ENCODE peak calls at places on chromosomes 12 and 14, in ten cellular contexts. One of them, this sample, is unnamed.

GRCh38 chr12:46485853-46486252 is 113.3 kb upstream of the SLC38A2 start:
- DNase-seq in nucleus accumbens: no peak
- DNase-seq in CD4-positive, CD25-positive, alpha-beta regulatory T cell: no peak
- DNase-seq in iris pigment epithelial cell: no peak
- DNase-seq in IMR-90: no peak
- DNase-seq in progenitor cell of endocrine pancreas: no peak
- DNase-seq in dermis blood vessel endothelial cell: no peak
- DNase-seq in LoVo: no peak
- DNase-seq in GM04504: no peak
- DNase-seq in frontal cortex: no peak
- DNase-seq in this sample: no peak

GRCh38 chr12:131784909-131785762 is 43.1 kb upstream of the MMP17 start:
- DNase-seq in nucleus accumbens: no peak
- DNase-seq in CD4-positive, CD25-positive, alpha-beta regulatory T cell: no peak
- DNase-seq in iris pigment epithelial cell: no peak
- DNase-seq in IMR-90: peak
- DNase-seq in progenitor cell of endocrine pancreas: no peak
- DNase-seq in dermis blood vessel endothelial cell: no peak
- DNase-seq in LoVo: no peak
- DNase-seq in GM04504: no peak
- DNase-seq in frontal cortex: no peak
- DNase-seq in this sample: no peak

GRCh38 chr12:76348079-76348901 is at the start of gene BBS10:
- DNase-seq in nucleus accumbens: peak
- DNase-seq in CD4-positive, CD25-positive, alpha-beta regulatory T cell: peak
- DNase-seq in iris pigment epithelial cell: peak
- DNase-seq in IMR-90: peak
- DNase-seq in progenitor cell of endocrine pancreas: peak
- DNase-seq in dermis blood vessel endothelial cell: peak
- DNase-seq in LoVo: peak
- DNase-seq in GM04504: peak
- DNase-seq in frontal cortex: peak
- DNase-seq in this sample: peak

GRCh38 chr14:54711812-54712211 is 144.9 kb downstream of the SAMD4A start:
- DNase-seq in nucleus accumbens: no peak
- DNase-seq in CD4-positive, CD25-positive, alpha-beta regulatory T cell: no peak
- DNase-seq in iris pigment epithelial cell: no peak
- DNase-seq in IMR-90: no peak
- DNase-seq in progenitor cell of endocrine pancreas: no peak
- DNase-seq in dermis blood vessel endothelial cell: no peak
- DNase-seq in LoVo: no peak
- DNase-seq in GM04504: no peak
- DNase-seq in frontal cortex: no peak
- DNase-seq in this sample: no peak

GRCh38 chr12:110141389-110141788 is 17.2 kb downstream of the IFT81 start:
- DNase-seq in nucleus accumbens: no peak
- DNase-seq in CD4-positive, CD25-positive, alpha-beta regulatory T cell: no peak
- DNase-seq in iris pigment epithelial cell: peak
- DNase-seq in IMR-90: peak
- DNase-seq in progenitor cell of endocrine pancreas: no peak
- DNase-seq in dermis blood vessel endothelial cell: no peak
- DNase-seq in LoVo: no peak
- DNase-seq in GM04504: peak
- DNase-seq in frontal cortex: no peak
- DNase-seq in this sample: no peak

GRCh38 chr14:21042918-21043317 is 756 bp downstream of the RNASE7 start:
- DNase-seq in nucleus accumbens: no peak
- DNase-seq in CD4-positive, CD25-positive, alpha-beta regulatory T cell: no peak
- DNase-seq in iris pigment epithelial cell: no peak
- DNase-seq in IMR-90: no peak
- DNase-seq in progenitor cell of endocrine pancreas: no peak
- DNase-seq in dermis blood vessel endothelial cell: no peak
- DNase-seq in LoVo: no peak
- DNase-seq in GM04504: no peak
- DNase-seq in frontal cortex: no peak
- DNase-seq in this sample: peak

GRCh38 chr14:55514819-55515470 is 65.1 kb upstream of the KTN1 start:
- DNase-seq in nucleus accumbens: no peak
- DNase-seq in CD4-positive, CD25-positive, alpha-beta regulatory T cell: no peak
- DNase-seq in iris pigment epithelial cell: peak
- DNase-seq in IMR-90: peak
- DNase-seq in progenitor cell of endocrine pancreas: no peak
- DNase-seq in dermis blood vessel endothelial cell: peak
- DNase-seq in LoVo: no peak
- DNase-seq in GM04504: peak
- DNase-seq in frontal cortex: no peak
- DNase-seq in this sample: no peak

GRCh38 chr14:100546051-100546443 is 41.2 kb downstream of the BEGAIN start:
- DNase-seq in nucleus accumbens: no peak
- DNase-seq in CD4-positive, CD25-positive, alpha-beta regulatory T cell: no peak
- DNase-seq in iris pigment epithelial cell: no peak
- DNase-seq in IMR-90: no peak
- DNase-seq in progenitor cell of endocrine pancreas: no peak
- DNase-seq in dermis blood vessel endothelial cell: peak
- DNase-seq in LoVo: peak
- DNase-seq in GM04504: no peak
- DNase-seq in frontal cortex: no peak
- DNase-seq in this sample: no peak

GRCh38 chr14:22939684-22940083 is 10.5 kb upstream of the PRMT5 start:
- DNase-seq in nucleus accumbens: no peak
- DNase-seq in CD4-positive, CD25-positive, alpha-beta regulatory T cell: no peak
- DNase-seq in iris pigment epithelial cell: peak
- DNase-seq in IMR-90: peak
- DNase-seq in progenitor cell of endocrine pancreas: no peak
- DNase-seq in dermis blood vessel endothelial cell: no peak
- DNase-seq in LoVo: no peak
- DNase-seq in GM04504: no peak
- DNase-seq in frontal cortex: no peak
- DNase-seq in this sample: no peak

GRCh38 chr12:115109863-115110262 is 425.9 kb upstream of the TBX3 start:
- DNase-seq in nucleus accumbens: no peak
- DNase-seq in CD4-positive, CD25-positive, alpha-beta regulatory T cell: no peak
- DNase-seq in iris pigment epithelial cell: peak
- DNase-seq in IMR-90: no peak
- DNase-seq in progenitor cell of endocrine pancreas: no peak
- DNase-seq in dermis blood vessel endothelial cell: no peak
- DNase-seq in LoVo: no peak
- DNase-seq in GM04504: no peak
- DNase-seq in frontal cortex: no peak
- DNase-seq in this sample: no peak

GRCh38 chr14:99676657-99677056 is 7.4 kb upstream of the CYP46A1 start:
- DNase-seq in nucleus accumbens: no peak
- DNase-seq in CD4-positive, CD25-positive, alpha-beta regulatory T cell: no peak
- DNase-seq in iris pigment epithelial cell: no peak
- DNase-seq in IMR-90: no peak
- DNase-seq in progenitor cell of endocrine pancreas: no peak
- DNase-seq in dermis blood vessel endothelial cell: no peak
- DNase-seq in LoVo: no peak
- DNase-seq in GM04504: no peak
- DNase-seq in frontal cortex: no peak
- DNase-seq in this sample: no peak

GRCh38 chr12:118175823-118176447 is 40.0 kb downstream of the PEBP1 start:
- DNase-seq in nucleus accumbens: no peak
- DNase-seq in CD4-positive, CD25-positive, alpha-beta regulatory T cell: no peak
- DNase-seq in iris pigment epithelial cell: no peak
- DNase-seq in IMR-90: no peak
- DNase-seq in progenitor cell of endocrine pancreas: no peak
- DNase-seq in dermis blood vessel endothelial cell: no peak
- DNase-seq in LoVo: no peak
- DNase-seq in GM04504: no peak
- DNase-seq in frontal cortex: no peak
- DNase-seq in this sample: no peak

GRCh38 chr14:59321184-59321952 is 132.9 kb downstream of the DAAM1 start:
- DNase-seq in nucleus accumbens: no peak
- DNase-seq in CD4-positive, CD25-positive, alpha-beta regulatory T cell: no peak
- DNase-seq in iris pigment epithelial cell: peak
- DNase-seq in IMR-90: peak
- DNase-seq in progenitor cell of endocrine pancreas: no peak
- DNase-seq in dermis blood vessel endothelial cell: peak
- DNase-seq in LoVo: no peak
- DNase-seq in GM04504: no peak
- DNase-seq in frontal cortex: no peak
- DNase-seq in this sample: peak

GRCh38 chr14:24673534-24674203 is 39.7 kb upstream of the GZMB start:
- DNase-seq in nucleus accumbens: no peak
- DNase-seq in CD4-positive, CD25-positive, alpha-beta regulatory T cell: peak
- DNase-seq in iris pigment epithelial cell: no peak
- DNase-seq in IMR-90: no peak
- DNase-seq in progenitor cell of endocrine pancreas: no peak
- DNase-seq in dermis blood vessel endothelial cell: no peak
- DNase-seq in LoVo: no peak
- DNase-seq in GM04504: no peak
- DNase-seq in frontal cortex: no peak
- DNase-seq in this sample: no peak

GRCh38 chr12:46470039-46470627 is 97.6 kb upstream of the SLC38A2 start:
- DNase-seq in nucleus accumbens: no peak
- DNase-seq in CD4-positive, CD25-positive, alpha-beta regulatory T cell: no peak
- DNase-seq in iris pigment epithelial cell: no peak
- DNase-seq in IMR-90: no peak
- DNase-seq in progenitor cell of endocrine pancreas: no peak
- DNase-seq in dermis blood vessel endothelial cell: no peak
- DNase-seq in LoVo: no peak
- DNase-seq in GM04504: no peak
- DNase-seq in frontal cortex: no peak
- DNase-seq in this sample: no peak

GRCh38 chr12:92338102-92338501 is 192.5 kb upstream of the BTG1 start:
- DNase-seq in nucleus accumbens: no peak
- DNase-seq in CD4-positive, CD25-positive, alpha-beta regulatory T cell: no peak
- DNase-seq in iris pigment epithelial cell: no peak
- DNase-seq in IMR-90: no peak
- DNase-seq in progenitor cell of endocrine pancreas: no peak
- DNase-seq in dermis blood vessel endothelial cell: no peak
- DNase-seq in LoVo: no peak
- DNase-seq in GM04504: no peak
- DNase-seq in frontal cortex: no peak
- DNase-seq in this sample: no peak

GRCh38 chr14:61516125-61516740 is 179.1 kb upstream of the HIF1A start:
- DNase-seq in nucleus accumbens: no peak
- DNase-seq in CD4-positive, CD25-positive, alpha-beta regulatory T cell: no peak
- DNase-seq in iris pigment epithelial cell: no peak
- DNase-seq in IMR-90: no peak
- DNase-seq in progenitor cell of endocrine pancreas: no peak
- DNase-seq in dermis blood vessel endothelial cell: no peak
- DNase-seq in LoVo: no peak
- DNase-seq in GM04504: no peak
- DNase-seq in frontal cortex: no peak
- DNase-seq in this sample: no peak

GRCh38 chr14:61562321-61563161 is 132.8 kb upstream of the HIF1A start:
- DNase-seq in nucleus accumbens: no peak
- DNase-seq in CD4-positive, CD25-positive, alpha-beta regulatory T cell: no peak
- DNase-seq in iris pigment epithelial cell: peak
- DNase-seq in IMR-90: peak
- DNase-seq in progenitor cell of endocrine pancreas: no peak
- DNase-seq in dermis blood vessel endothelial cell: peak
- DNase-seq in LoVo: peak
- DNase-seq in GM04504: peak
- DNase-seq in frontal cortex: no peak
- DNase-seq in this sample: no peak

GRCh38 chr14:68282479-68283377 is 463.1 kb downstream of the RAD51B start:
- DNase-seq in nucleus accumbens: no peak
- DNase-seq in CD4-positive, CD25-positive, alpha-beta regulatory T cell: peak
- DNase-seq in iris pigment epithelial cell: no peak
- DNase-seq in IMR-90: no peak
- DNase-seq in progenitor cell of endocrine pancreas: no peak
- DNase-seq in dermis blood vessel endothelial cell: no peak
- DNase-seq in LoVo: no peak
- DNase-seq in GM04504: no peak
- DNase-seq in frontal cortex: no peak
- DNase-seq in this sample: no peak

GRCh38 chr14:69615471-69616407 is 4.3 kb downstream of the SUSD6 start:
- DNase-seq in nucleus accumbens: no peak
- DNase-seq in CD4-positive, CD25-positive, alpha-beta regulatory T cell: peak
- DNase-seq in iris pigment epithelial cell: peak
- DNase-seq in IMR-90: peak
- DNase-seq in progenitor cell of endocrine pancreas: no peak
- DNase-seq in dermis blood vessel endothelial cell: peak
- DNase-seq in LoVo: no peak
- DNase-seq in GM04504: peak
- DNase-seq in frontal cortex: no peak
- DNase-seq in this sample: peak

GRCh38 chr12:87120440-87120839 is 864.2 kb upstream of the MGAT4C start:
- DNase-seq in nucleus accumbens: no peak
- DNase-seq in CD4-positive, CD25-positive, alpha-beta regulatory T cell: no peak
- DNase-seq in iris pigment epithelial cell: peak
- DNase-seq in IMR-90: peak
- DNase-seq in progenitor cell of endocrine pancreas: no peak
- DNase-seq in dermis blood vessel endothelial cell: no peak
- DNase-seq in LoVo: peak
- DNase-seq in GM04504: no peak
- DNase-seq in frontal cortex: no peak
- DNase-seq in this sample: no peak

GRCh38 chr14:95294834-95295599 is 24.7 kb downstream of the CLMN start:
- DNase-seq in nucleus accumbens: no peak
- DNase-seq in CD4-positive, CD25-positive, alpha-beta regulatory T cell: no peak
- DNase-seq in iris pigment epithelial cell: peak
- DNase-seq in IMR-90: no peak
- DNase-seq in progenitor cell of endocrine pancreas: no peak
- DNase-seq in dermis blood vessel endothelial cell: peak
- DNase-seq in LoVo: no peak
- DNase-seq in GM04504: no peak
- DNase-seq in frontal cortex: no peak
- DNase-seq in this sample: no peak

GRCh38 chr12:12331244-12331771 is 18.7 kb downstream of the MANSC1 start:
- DNase-seq in nucleus accumbens: no peak
- DNase-seq in CD4-positive, CD25-positive, alpha-beta regulatory T cell: no peak
- DNase-seq in iris pigment epithelial cell: no peak
- DNase-seq in IMR-90: no peak
- DNase-seq in progenitor cell of endocrine pancreas: no peak
- DNase-seq in dermis blood vessel endothelial cell: no peak
- DNase-seq in LoVo: no peak
- DNase-seq in GM04504: no peak
- DNase-seq in frontal cortex: no peak
- DNase-seq in this sample: no peak

GRCh38 chr12:39236994-39237393 is 205.9 kb downstream of the KIF21A start:
- DNase-seq in nucleus accumbens: no peak
- DNase-seq in CD4-positive, CD25-positive, alpha-beta regulatory T cell: no peak
- DNase-seq in iris pigment epithelial cell: peak
- DNase-seq in IMR-90: no peak
- DNase-seq in progenitor cell of endocrine pancreas: no peak
- DNase-seq in dermis blood vessel endothelial cell: no peak
- DNase-seq in LoVo: no peak
- DNase-seq in GM04504: no peak
- DNase-seq in frontal cortex: no peak
- DNase-seq in this sample: no peak

GRCh38 chr12:112978163-112979081 is at the start of gene OAS2:
- DNase-seq in nucleus accumbens: no peak
- DNase-seq in CD4-positive, CD25-positive, alpha-beta regulatory T cell: peak
- DNase-seq in iris pigment epithelial cell: peak
- DNase-seq in IMR-90: peak
- DNase-seq in progenitor cell of endocrine pancreas: no peak
- DNase-seq in dermis blood vessel endothelial cell: peak
- DNase-seq in LoVo: peak
- DNase-seq in GM04504: peak
- DNase-seq in frontal cortex: no peak
- DNase-seq in this sample: peak

GRCh38 chr14:50357124-50357523 is 39.6 kb downstream of the CDKL1 start:
- DNase-seq in nucleus accumbens: no peak
- DNase-seq in CD4-positive, CD25-positive, alpha-beta regulatory T cell: no peak
- DNase-seq in iris pigment epithelial cell: no peak
- DNase-seq in IMR-90: no peak
- DNase-seq in progenitor cell of endocrine pancreas: no peak
- DNase-seq in dermis blood vessel endothelial cell: no peak
- DNase-seq in LoVo: no peak
- DNase-seq in GM04504: no peak
- DNase-seq in frontal cortex: no peak
- DNase-seq in this sample: no peak

GRCh38 chr14:25953532-25954144 is 644.2 kb downstream of the NOVA1 start:
- DNase-seq in nucleus accumbens: no peak
- DNase-seq in CD4-positive, CD25-positive, alpha-beta regulatory T cell: no peak
- DNase-seq in iris pigment epithelial cell: peak
- DNase-seq in IMR-90: no peak
- DNase-seq in progenitor cell of endocrine pancreas: no peak
- DNase-seq in dermis blood vessel endothelial cell: peak
- DNase-seq in LoVo: no peak
- DNase-seq in GM04504: no peak
- DNase-seq in frontal cortex: no peak
- DNase-seq in this sample: no peak

GRCh38 chr12:114400925-114401324 is 5.0 kb downstream of the TBX5 start:
- DNase-seq in nucleus accumbens: no peak
- DNase-seq in CD4-positive, CD25-positive, alpha-beta regulatory T cell: no peak
- DNase-seq in iris pigment epithelial cell: no peak
- DNase-seq in IMR-90: peak
- DNase-seq in progenitor cell of endocrine pancreas: no peak
- DNase-seq in dermis blood vessel endothelial cell: no peak
- DNase-seq in LoVo: no peak
- DNase-seq in GM04504: no peak
- DNase-seq in frontal cortex: no peak
- DNase-seq in this sample: no peak